ENCODE peak calls at places on chromosomes 12 and 14, in six cellular contexts. X, Z, J, K, O and I are unnamed samples.

GRCh38 chr14:20998674-20999366 is at the start of gene SLC39A2:
- DNase-seq in X (no peak), Z (no peak), J (no peak), K (no peak), O (peak), I (peak)

GRCh38 chr14:69769623-69770022 is 2.7 kb downstream of the SRSF5 start:
- DNase-seq in X (no peak), Z (no peak), J (no peak), K (no peak), O (no peak), I (no peak)

GRCh38 chr12:62588916-62589315 is 122.3 kb downstream of the MON2 start:
- DNase-seq in X (no peak), Z (no peak), J (no peak), K (no peak), O (no peak), I (no peak)

GRCh38 chr12:75917083-75917482 is 114.5 kb downstream of the PHLDA1 start:
- DNase-seq in X (no peak), Z (no peak), J (no peak), K (no peak), O (no peak), I (no peak)

GRCh38 chr12:21818627-21819026 is 44.1 kb upstream of the KCNJ8 start:
- DNase-seq in X (no peak), Z (no peak), J (no peak), K (no peak), O (peak), I (no peak)

GRCh38 chr14:72409047-72409446 is 476.8 kb downstream of the RGS6 start:
- DNase-seq in X (no peak), Z (no peak), J (no peak), K (no peak), O (no peak), I (no peak)

GRCh38 chr14:73369433-73369832 is 88.9 kb downstream of the NUMB start:
- DNase-seq in X (no peak), Z (no peak), J (no peak), K (no peak), O (no peak), I (no peak)

GRCh38 chr12:26493656-26494055 is 298.3 kb downstream of the SSPN start:
- DNase-seq in X (no peak), Z (no peak), J (no peak), K (no peak), O (no peak), I (no peak)

GRCh38 chr12:89181271-89181920 is 170.9 kb downstream of the DUSP6 start:
- DNase-seq in X (no peak), Z (no peak), J (no peak), K (no peak), O (peak), I (no peak)

GRCh38 chr12:90331262-90331661 is 622.6 kb upstream of the ATP2B1 start:
- DNase-seq in X (no peak), Z (no peak), J (no peak), K (no peak), O (no peak), I (no peak)

GRCh38 chr12:124032265-124032886 is 59.4 kb downstream of the ZNF664 start:
- DNase-seq in X (no peak), Z (peak), J (peak), K (no peak), O (no peak), I (peak)

GRCh38 chr12:64824130-64824499 is 332 bp upstream of the TBC1D30 start:
- DNase-seq in X (no peak), Z (no peak), J (no peak), K (no peak), O (no peak), I (no peak)

GRCh38 chr14:81268016-81268416 is 47.3 kb upstream of the GTF2A1 start:
- DNase-seq in X (no peak), Z (no peak), J (no peak), K (no peak), O (no peak), I (no peak)